ENCODE peak calls at places on chromosome 11, in eight cellular contexts. One of them, this sample, is unnamed.

GRCh38 chr11:19101803-19102520 is 15.0 kb upstream of the ZDHHC13 start:
- DNase-seq in lower leg skin: no peak
- DNase-seq in fibroblast of lung: peak; percentile 27
- DNase-seq in testis: no peak
- DNase-seq in BJ: no peak
- DNase-seq in osteocyte: no peak
- DNase-seq in fibroblast of villous mesenchyme: no peak
- DNase-seq in cardiac muscle cell: no peak
- DNase-seq in this sample: no peak

GRCh38 chr11:130389315-130389935 is 39.0 kb downstream of the ADAMTS8 start:
- DNase-seq in lower leg skin: no peak
- DNase-seq in fibroblast of lung: no peak
- DNase-seq in testis: no peak
- DNase-seq in BJ: no peak
- DNase-seq in osteocyte: no peak
- DNase-seq in fibroblast of villous mesenchyme: peak; percentile 59
- DNase-seq in cardiac muscle cell: no peak
- DNase-seq in this sample: peak; percentile 58

GRCh38 chr11:70786021-70786665 is 387.8 kb downstream of the CTTN start:
- DNase-seq in lower leg skin: no peak
- DNase-seq in fibroblast of lung: no peak
- DNase-seq in testis: no peak
- DNase-seq in BJ: no peak
- DNase-seq in osteocyte: no peak
- DNase-seq in fibroblast of villous mesenchyme: no peak
- DNase-seq in cardiac muscle cell: no peak
- DNase-seq in this sample: no peak

GRCh38 chr11:56782167-56782847 is 33.8 kb upstream of the OR9G4 start:
- DNase-seq in lower leg skin: no peak
- DNase-seq in fibroblast of lung: no peak
- DNase-seq in testis: no peak
- DNase-seq in BJ: no peak
- DNase-seq in osteocyte: no peak
- DNase-seq in fibroblast of villous mesenchyme: no peak
- DNase-seq in cardiac muscle cell: no peak
- DNase-seq in this sample: no peak

GRCh38 chr11:44192015-44192380 is 96.5 kb downstream of the EXT2 start:
- DNase-seq in lower leg skin: no peak
- DNase-seq in fibroblast of lung: no peak
- DNase-seq in testis: no peak
- DNase-seq in BJ: no peak
- DNase-seq in osteocyte: no peak
- DNase-seq in fibroblast of villous mesenchyme: no peak
- DNase-seq in cardiac muscle cell: no peak
- DNase-seq in this sample: no peak

GRCh38 chr11:98616256-98616655 is 404.5 kb upstream of the CNTN5 start:
- DNase-seq in lower leg skin: no peak
- DNase-seq in fibroblast of lung: no peak
- DNase-seq in testis: no peak
- DNase-seq in BJ: no peak
- DNase-seq in osteocyte: no peak
- DNase-seq in fibroblast of villous mesenchyme: no peak
- DNase-seq in cardiac muscle cell: no peak
- DNase-seq in this sample: no peak

GRCh38 chr11:19187880-19188279 is 13.9 kb downstream of the CSRP3 start:
- DNase-seq in lower leg skin: no peak
- DNase-seq in fibroblast of lung: peak; percentile 19
- DNase-seq in testis: no peak
- DNase-seq in BJ: no peak
- DNase-seq in osteocyte: no peak
- DNase-seq in fibroblast of villous mesenchyme: no peak
- DNase-seq in cardiac muscle cell: no peak
- DNase-seq in this sample: no peak

GRCh38 chr11:119795231-119795630 is 66.2 kb upstream of the NECTIN1 start:
- DNase-seq in lower leg skin: peak; percentile 68
- DNase-seq in fibroblast of lung: peak; percentile 98
- DNase-seq in testis: no peak
- DNase-seq in BJ: peak; percentile 20
- DNase-seq in osteocyte: no peak
- DNase-seq in fibroblast of villous mesenchyme: peak; percentile 23
- DNase-seq in cardiac muscle cell: no peak
- DNase-seq in this sample: no peak

GRCh38 chr11:68707527-68707926 is 23.2 kb downstream of the GAL start:
- DNase-seq in lower leg skin: no peak
- DNase-seq in fibroblast of lung: no peak
- DNase-seq in testis: no peak
- DNase-seq in BJ: no peak
- DNase-seq in osteocyte: no peak
- DNase-seq in fibroblast of villous mesenchyme: no peak
- DNase-seq in cardiac muscle cell: no peak
- DNase-seq in this sample: no peak

GRCh38 chr11:6099577-6099976 is 7.9 kb upstream of the OR56B4 start:
- DNase-seq in lower leg skin: no peak
- DNase-seq in fibroblast of lung: no peak
- DNase-seq in testis: no peak
- DNase-seq in BJ: no peak
- DNase-seq in osteocyte: no peak
- DNase-seq in fibroblast of villous mesenchyme: no peak
- DNase-seq in cardiac muscle cell: no peak
- DNase-seq in this sample: no peak

GRCh38 chr11:2267871-2268825 is 2.2 kb downstream of the ASCL2 start:
- DNase-seq in lower leg skin: peak; percentile 22
- DNase-seq in fibroblast of lung: no peak
- DNase-seq in testis: peak; percentile 12
- DNase-seq in BJ: no peak
- DNase-seq in osteocyte: no peak
- DNase-seq in fibroblast of villous mesenchyme: no peak
- DNase-seq in cardiac muscle cell: no peak
- DNase-seq in this sample: peak; percentile 16

GRCh38 chr11:102194257-102194656 is 84.0 kb downstream of the YAP1 start:
- DNase-seq in lower leg skin: no peak
- DNase-seq in fibroblast of lung: no peak
- DNase-seq in testis: no peak
- DNase-seq in BJ: no peak
- DNase-seq in osteocyte: no peak
- DNase-seq in fibroblast of villous mesenchyme: no peak
- DNase-seq in cardiac muscle cell: no peak
- DNase-seq in this sample: no peak

GRCh38 chr11:877565-877964 is 33.0 kb downstream of the CHID1 start:
- DNase-seq in lower leg skin: no peak
- DNase-seq in fibroblast of lung: no peak
- DNase-seq in testis: no peak
- DNase-seq in BJ: no peak
- DNase-seq in osteocyte: no peak
- DNase-seq in fibroblast of villous mesenchyme: no peak
- DNase-seq in cardiac muscle cell: no peak
- DNase-seq in this sample: no peak

GRCh38 chr11:75191330-75191717 is 40.4 kb downstream of the SLCO2B1 start:
- DNase-seq in lower leg skin: no peak
- DNase-seq in fibroblast of lung: no peak
- DNase-seq in testis: no peak
- DNase-seq in BJ: no peak
- DNase-seq in osteocyte: no peak
- DNase-seq in fibroblast of villous mesenchyme: no peak
- DNase-seq in cardiac muscle cell: no peak
- DNase-seq in this sample: no peak

GRCh38 chr11:41044747-41045146 is 414.7 kb downstream of the LRRC4C start:
- DNase-seq in lower leg skin: no peak
- DNase-seq in fibroblast of lung: no peak
- DNase-seq in testis: no peak
- DNase-seq in BJ: no peak
- DNase-seq in osteocyte: no peak
- DNase-seq in fibroblast of villous mesenchyme: no peak
- DNase-seq in cardiac muscle cell: no peak
- DNase-seq in this sample: no peak

GRCh38 chr11:2793781-2794418 is 91.7 kb downstream of the CDKN1C start:
- DNase-seq in lower leg skin: no peak
- DNase-seq in fibroblast of lung: no peak
- DNase-seq in testis: no peak
- DNase-seq in BJ: no peak
- DNase-seq in osteocyte: peak; percentile 78
- DNase-seq in fibroblast of villous mesenchyme: no peak
- DNase-seq in cardiac muscle cell: no peak
- DNase-seq in this sample: no peak

GRCh38 chr11:120146413-120147093 is 8.6 kb upstream of the TRIM29 start:
- DNase-seq in lower leg skin: no peak
- DNase-seq in fibroblast of lung: no peak
- DNase-seq in testis: no peak
- DNase-seq in BJ: no peak
- DNase-seq in osteocyte: peak; percentile 72
- DNase-seq in fibroblast of villous mesenchyme: no peak
- DNase-seq in cardiac muscle cell: no peak
- DNase-seq in this sample: no peak

GRCh38 chr11:88312665-88313064 is 24.9 kb downstream of the CTSC start:
- DNase-seq in lower leg skin: no peak
- DNase-seq in fibroblast of lung: peak; percentile 54
- DNase-seq in testis: no peak
- DNase-seq in BJ: no peak
- DNase-seq in osteocyte: no peak
- DNase-seq in fibroblast of villous mesenchyme: peak; percentile 65
- DNase-seq in cardiac muscle cell: no peak
- DNase-seq in this sample: no peak

GRCh38 chr11:107743161-107743560 is 31.3 kb upstream of the SLN start:
- DNase-seq in lower leg skin: no peak
- DNase-seq in fibroblast of lung: no peak
- DNase-seq in testis: no peak
- DNase-seq in BJ: no peak
- DNase-seq in osteocyte: no peak
- DNase-seq in fibroblast of villous mesenchyme: no peak
- DNase-seq in cardiac muscle cell: no peak
- DNase-seq in this sample: no peak

GRCh38 chr11:11496879-11497278 is 124.9 kb downstream of the GALNT18 start:
- DNase-seq in lower leg skin: no peak
- DNase-seq in fibroblast of lung: no peak
- DNase-seq in testis: no peak
- DNase-seq in BJ: no peak
- DNase-seq in osteocyte: no peak
- DNase-seq in fibroblast of villous mesenchyme: no peak
- DNase-seq in cardiac muscle cell: no peak
- DNase-seq in this sample: no peak
- TF ChIP-seq CTCF in lower leg skin: no peak
- TF ChIP-seq CTCF in fibroblast of lung: no peak
- TF ChIP-seq CTCF in testis: no peak
- TF ChIP-seq CTCF in BJ: no peak
- TF ChIP-seq CTCF in osteocyte: no peak
- TF ChIP-seq CTCF in fibroblast of villous mesenchyme: no peak
- TF ChIP-seq CTCF in cardiac muscle cell: no peak
- TF ChIP-seq CTCF in this sample: no peak

GRCh38 chr11:86719781-86720463 is 47.5 kb upstream of the ME3 start:
- DNase-seq in lower leg skin: no peak
- DNase-seq in fibroblast of lung: peak; percentile 98
- DNase-seq in testis: no peak
- DNase-seq in BJ: no peak
- DNase-seq in osteocyte: no peak
- DNase-seq in fibroblast of villous mesenchyme: no peak
- DNase-seq in cardiac muscle cell: no peak
- DNase-seq in this sample: no peak
- TF ChIP-seq CTCF in lower leg skin: no peak
- TF ChIP-seq CTCF in fibroblast of lung: no peak
- TF ChIP-seq CTCF in testis: no peak
- TF ChIP-seq CTCF in BJ: no peak
- TF ChIP-seq CTCF in osteocyte: no peak
- TF ChIP-seq CTCF in fibroblast of villous mesenchyme: no peak
- TF ChIP-seq CTCF in cardiac muscle cell: no peak
- TF ChIP-seq CTCF in this sample: no peak

GRCh38 chr11:116249561-116249960 is 523.2 kb downstream of the BUD13 start:
- DNase-seq in lower leg skin: no peak
- DNase-seq in fibroblast of lung: no peak
- DNase-seq in testis: no peak
- DNase-seq in BJ: no peak
- DNase-seq in osteocyte: no peak
- DNase-seq in fibroblast of villous mesenchyme: no peak
- DNase-seq in cardiac muscle cell: no peak
- DNase-seq in this sample: no peak
- TF ChIP-seq CTCF in lower leg skin: no peak
- TF ChIP-seq CTCF in fibroblast of lung: no peak
- TF ChIP-seq CTCF in testis: no peak
- TF ChIP-seq CTCF in BJ: no peak
- TF ChIP-seq CTCF in osteocyte: no peak
- TF ChIP-seq CTCF in fibroblast of villous mesenchyme: no peak
- TF ChIP-seq CTCF in cardiac muscle cell: no peak
- TF ChIP-seq CTCF in this sample: no peak

GRCh38 chr11:46238967-46239800 is 38.3 kb upstream of the CREB3L1 start:
- DNase-seq in lower leg skin: peak; percentile 72
- DNase-seq in fibroblast of lung: peak; percentile 82
- DNase-seq in testis: peak; percentile 92
- DNase-seq in BJ: no peak
- DNase-seq in osteocyte: peak; percentile 97
- DNase-seq in fibroblast of villous mesenchyme: peak; percentile 90
- DNase-seq in cardiac muscle cell: peak; percentile 90
- DNase-seq in this sample: peak; percentile 81

GRCh38 chr11:46236918-46237247 is 40.6 kb upstream of the CREB3L1 start:
- DNase-seq in lower leg skin: no peak
- DNase-seq in fibroblast of lung: no peak
- DNase-seq in testis: no peak
- DNase-seq in BJ: no peak
- DNase-seq in osteocyte: no peak
- DNase-seq in fibroblast of villous mesenchyme: no peak
- DNase-seq in cardiac muscle cell: no peak
- DNase-seq in this sample: no peak

GRCh38 chr11:46237248-46238077 is 40.0 kb upstream of the CREB3L1 start:
- DNase-seq in lower leg skin: peak; percentile 53
- DNase-seq in fibroblast of lung: peak; percentile 91
- DNase-seq in testis: peak; percentile 62
- DNase-seq in BJ: no peak
- DNase-seq in osteocyte: peak; percentile 86
- DNase-seq in fibroblast of villous mesenchyme: peak; percentile 86
- DNase-seq in cardiac muscle cell: peak; percentile 72
- DNase-seq in this sample: no peak

GRCh38 chr11:46239801-46240061 is 37.7 kb upstream of the CREB3L1 start:
- DNase-seq in lower leg skin: no peak
- DNase-seq in fibroblast of lung: peak; percentile 72
- DNase-seq in testis: no peak
- DNase-seq in BJ: no peak
- DNase-seq in osteocyte: no peak
- DNase-seq in fibroblast of villous mesenchyme: peak; percentile 71
- DNase-seq in cardiac muscle cell: no peak
- DNase-seq in this sample: no peak

DNA sequence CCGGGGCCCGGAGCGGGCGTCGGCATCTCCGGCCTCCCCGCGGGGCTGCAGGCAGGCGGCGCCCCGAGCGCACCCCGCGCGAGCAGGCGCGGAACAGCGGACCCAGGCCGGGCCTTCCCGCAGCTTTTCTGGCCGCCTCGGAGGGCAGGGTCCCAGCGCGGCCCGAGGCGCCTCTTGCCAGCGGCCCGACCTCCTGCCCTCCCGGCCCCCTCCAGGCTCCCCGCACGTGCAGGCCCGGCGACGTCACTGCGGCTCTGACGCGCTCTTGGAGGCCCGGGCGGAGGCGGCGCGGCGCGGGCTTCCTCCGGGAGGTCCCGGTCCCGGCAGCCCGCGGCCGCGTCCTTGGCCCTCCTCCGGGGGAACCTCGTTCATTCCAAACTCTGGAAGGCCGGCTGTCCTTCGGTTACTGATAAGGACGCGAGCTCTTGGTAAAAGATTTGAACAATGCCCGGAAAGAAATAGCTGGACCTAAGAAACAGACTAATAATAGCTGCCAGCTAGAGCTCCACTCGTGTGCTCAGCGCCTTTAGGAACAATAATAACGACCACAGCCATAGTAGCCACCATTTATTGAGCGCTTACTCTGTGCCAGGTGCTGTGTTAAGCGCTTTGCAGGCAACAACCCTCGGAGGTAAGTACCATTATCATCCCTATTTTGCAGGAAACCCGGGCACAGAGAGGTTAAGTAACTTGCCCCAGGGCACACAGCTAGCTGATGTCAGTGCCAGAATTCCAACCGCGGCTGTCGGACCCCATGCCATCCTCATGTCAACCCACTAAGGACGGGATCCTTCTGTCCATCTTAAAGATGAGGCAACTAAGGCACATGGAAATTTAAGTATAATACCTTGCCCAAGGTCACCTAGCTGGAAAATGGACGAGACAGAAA is 39.1 kb upstream of the CREB3L1 start:
- DNase-seq in lower leg skin: peak; percentile 40
- DNase-seq in fibroblast of lung: peak; percentile 61
- DNase-seq in testis: peak; percentile 84
- DNase-seq in BJ: no peak
- DNase-seq in osteocyte: peak; percentile 85
- DNase-seq in fibroblast of villous mesenchyme: peak; percentile 74
- DNase-seq in cardiac muscle cell: peak; percentile 83
- DNase-seq in this sample: peak; percentile 53
- TF ChIP-seq CTCF in lower leg skin: no peak
- TF ChIP-seq CTCF in fibroblast of lung: no peak
- TF ChIP-seq CTCF in testis: peak; percentile 14
- TF ChIP-seq CTCF in BJ: no peak
- TF ChIP-seq CTCF in osteocyte: peak; percentile 35
- TF ChIP-seq CTCF in fibroblast of villous mesenchyme: no peak
- TF ChIP-seq CTCF in cardiac muscle cell: no peak
- TF ChIP-seq CTCF in this sample: no peak